ENCODE peak calls at places on chromosomes 13 and 19, in nine cellular contexts. W, A, X, Z, I, H, C, V and Q are unnamed samples.
A peak's percentile ranks its signal among the peaks of the same experiment; 100 is the strongest.

GRCh38 chr19:572891-573825 is 762 bp downstream of the BSG start:
- DNase-seq in W (peak; percentile 59), A (peak; percentile 64), X (no peak), Z (peak; percentile 84), I (peak; percentile 55), H (no peak), C (peak; percentile 57), V (peak; percentile 62), Q (no peak)

GRCh38 chr19:30318936-30319335 is 53.2 kb upstream of the ZNF536 start:
- DNase-seq in W (no peak), A (no peak), X (no peak), Z (no peak), I (no peak), H (no peak), C (peak; percentile 4), V (no peak), Q (no peak)

GRCh38 chr13:47433461-47434005 is 536.7 kb upstream of the HTR2A start:
- DNase-seq in W (no peak), A (no peak), X (no peak), Z (no peak), I (no peak), H (no peak), C (no peak), V (no peak), Q (no peak)

GRCh38 chr13:78341032-78341431 is 262.3 kb downstream of the POU4F1 start:
- DNase-seq in W (no peak), A (no peak), X (no peak), Z (no peak), I (no peak), H (no peak), C (no peak), V (no peak), Q (no peak)

GRCh38 chr13:43364210-43365041 is 341.0 kb downstream of the DNAJC15 start:
- DNase-seq in W (no peak), A (no peak), X (no peak), Z (no peak), I (peak; percentile 93), H (no peak), C (no peak), V (no peak), Q (peak; percentile 82)

GRCh38 chr13:27263438-27263837 is 7.2 kb upstream of the RASL11A start:
- DNase-seq in W (no peak), A (no peak), X (no peak), Z (no peak), I (no peak), H (no peak), C (no peak), V (no peak), Q (no peak)

GRCh38 chr13:102687520-102687919 is 7.3 kb downstream of the METTL21C start:
- DNase-seq in W (no peak), A (no peak), X (no peak), Z (no peak), I (no peak), H (no peak), C (no peak), V (no peak), Q (peak; percentile 64)

GRCh38 chr19:7366701-7367420 is 18.1 kb downstream of the ARHGEF18 start:
- DNase-seq in W (peak; percentile 76), A (no peak), X (peak; percentile 53), Z (no peak), I (peak; percentile 32), H (peak; percentile 62), C (no peak), V (no peak), Q (no peak)

GRCh38 chr19:5545984-5546383 is 21.8 kb downstream of the TINCR start:
- DNase-seq in W (no peak), A (no peak), X (no peak), Z (no peak), I (no peak), H (no peak), C (no peak), V (no peak), Q (no peak)

GRCh38 chr13:80132741-80133601 is 208.0 kb downstream of the SPRY2 start:
- DNase-seq in W (peak; percentile 28), A (peak; percentile 77), X (no peak), Z (peak; percentile 60), I (peak; percentile 84), H (no peak), C (peak; percentile 54), V (peak; percentile 76), Q (no peak)

GRCh38 chr13:98565726-98566577 is 11.0 kb downstream of the STK24 start:
- DNase-seq in W (no peak), A (peak; percentile 77), X (no peak), Z (no peak), I (peak; percentile 80), H (no peak), C (peak; percentile 31), V (no peak), Q (no peak)

GRCh38 chr19:19499272-19499995 is 15.9 kb downstream of the TSSK6 start:
- DNase-seq in W (no peak), A (no peak), X (no peak), Z (no peak), I (no peak), H (no peak), C (no peak), V (no peak), Q (no peak)
- H3K4me3 ChIP-seq in W (no peak overlapping the region), A (no peak overlapping the region), X (no peak overlapping the region), Z (no peak overlapping the region), I (no peak overlapping the region), H (no peak overlapping the region), C (no peak overlapping the region), V (no peak overlapping the region), Q (no peak overlapping the region)

GRCh38 chr19:19461671-19462622 is 53.4 kb downstream of the TSSK6 start:
- DNase-seq in W (peak; percentile 90), A (peak; percentile 72), X (peak; percentile 80), Z (no peak), I (peak; percentile 49), H (no peak), C (peak; percentile 79), V (peak; percentile 58), Q (no peak)

GRCh38 chr19:19459707-19460251 is 54.3 kb downstream of the GATAD2A start:
- DNase-seq in W (no peak), A (peak; percentile 54), X (no peak), Z (no peak), I (peak; percentile 73), H (no peak), C (peak; percentile 41), V (peak; percentile 85), Q (no peak)

GRCh38 chr19:19461306-19461670 is 54.1 kb downstream of the TSSK6 start:
- DNase-seq in W (no peak), A (no peak), X (no peak), Z (no peak), I (no peak), H (no peak), C (no peak), V (no peak), Q (no peak)

GRCh38 chr19:19460258-19460731 is 54.8 kb downstream of the GATAD2A start:
- DNase-seq in W (no peak), A (no peak), X (no peak), Z (no peak), I (no peak), H (no peak), C (no peak), V (no peak), Q (no peak)

GRCh38 chr19:19460761-19461265 is 54.5 kb downstream of the TSSK6 start:
- DNase-seq in W (peak; percentile 76), A (peak; percentile 52), X (no peak), Z (peak; percentile 80), I (peak; percentile 11), H (no peak), C (peak; percentile 40), V (peak; percentile 73), Q (peak; percentile 93)
- TF ChIP-seq POLR2AphosphoS5 in W (no peak), A (no peak), X (no peak), Z (no peak), I (no peak), H (no peak), C (no peak), V (peak; percentile 69), Q (no peak)

DNA sequence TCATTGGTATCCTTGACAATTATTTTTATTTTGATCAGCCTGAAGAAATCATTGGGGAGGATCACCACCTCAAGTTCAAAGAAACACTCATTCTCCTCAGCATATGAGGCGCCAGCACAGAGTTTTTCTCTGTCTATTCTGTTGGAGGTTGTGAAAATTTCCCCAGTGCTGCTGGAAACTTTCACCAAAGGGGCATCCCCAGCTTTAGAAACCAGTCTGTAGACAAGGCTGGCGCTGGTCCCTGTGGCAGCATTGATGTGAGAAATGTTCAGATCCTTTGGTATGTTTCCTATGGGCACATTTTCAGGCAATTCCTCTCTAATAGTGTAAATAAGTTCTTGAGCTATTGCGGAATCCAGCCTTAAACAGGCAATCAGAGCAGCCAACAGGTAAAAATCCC is 2.1 kb downstream of the PCDH9 start:
- DNase-seq in W (no peak), A (no peak), X (no peak), Z (no peak), I (no peak), H (no peak), C (no peak), V (peak; percentile 27), Q (no peak)
- H3K27ac ChIP-seq in W (no peak overlapping the region), A (no peak overlapping the region), X (no peak overlapping the region), Z (no peak overlapping the region), I (no peak overlapping the region), H (no peak overlapping the region), C (no peak overlapping the region), V (no peak overlapping the region), Q (no peak overlapping the region)

GRCh38 chr19:17293605-17294004 is 9.6 kb downstream of the ABHD8 start:
- DNase-seq in W (no peak), A (no peak), X (no peak), Z (no peak), I (no peak), H (no peak), C (no peak), V (no peak), Q (no peak)

GRCh38 chr19:17289489-17289888 is 7.8 kb downstream of the ANKLE1 start:
- DNase-seq in W (peak; percentile 96), A (peak; percentile 71), X (peak; percentile 96), Z (no peak), I (peak; percentile 74), H (peak; percentile 89), C (peak; percentile 76), V (peak; percentile 75), Q (peak; percentile 91)

GRCh38 chr19:17294051-17294891 is 9.0 kb downstream of the ABHD8 start:
- DNase-seq in W (peak; percentile 82), A (peak; percentile 56), X (peak; percentile 88), Z (no peak), I (no peak), H (no peak), C (no peak), V (no peak), Q (peak; percentile 70)

GRCh38 chr19:17296278-17296677 is 6.9 kb downstream of the ABHD8 start:
- DNase-seq in W (no peak), A (no peak), X (no peak), Z (no peak), I (peak; percentile 61), H (no peak), C (no peak), V (no peak), Q (peak; percentile 70)

DNA sequence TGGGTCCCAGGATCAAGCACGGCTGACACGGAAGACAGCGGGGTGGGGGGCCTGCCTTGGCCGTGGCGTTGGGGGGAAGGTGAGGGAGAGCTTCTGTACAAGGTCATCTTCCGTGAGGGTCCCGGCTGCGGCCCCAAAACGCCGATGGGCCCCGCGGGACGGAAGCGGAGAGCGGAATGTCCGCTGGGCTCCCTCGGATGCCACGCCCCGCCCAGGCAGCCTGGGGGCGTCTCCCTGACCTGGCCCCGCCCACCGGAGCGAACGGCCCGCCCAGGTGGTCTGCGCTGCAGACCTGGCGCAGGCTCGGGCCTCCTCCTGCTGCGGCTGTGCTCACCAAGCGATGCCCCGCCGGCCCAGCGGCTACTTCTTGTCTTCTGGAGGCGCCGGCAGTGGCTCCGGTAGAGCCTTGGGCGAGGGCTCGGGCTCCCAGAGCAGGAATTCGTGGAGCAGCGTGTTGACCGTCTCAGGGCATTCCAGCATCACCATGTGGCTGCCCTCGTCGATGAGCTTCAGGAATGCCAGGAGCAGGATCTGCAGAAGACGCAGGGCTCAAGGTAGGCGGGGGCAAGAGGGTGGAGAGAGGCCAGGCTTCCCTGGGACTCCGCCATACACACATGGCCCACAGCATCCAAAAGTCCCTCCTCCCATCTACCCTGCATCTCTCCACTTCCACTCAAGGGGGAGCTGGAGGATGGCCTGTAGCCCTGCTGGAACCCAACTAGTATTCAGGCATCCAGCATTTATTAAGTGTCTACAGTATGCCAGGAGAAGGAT is 10.7 kb downstream of the ABHD8 start:
- DNase-seq in W (peak; percentile 93), A (peak; percentile 85), X (peak; percentile 96), Z (peak; percentile 79), I (peak; percentile 85), H (peak; percentile 86), C (peak; percentile 76), V (peak; percentile 71), Q (peak; percentile 92)
- H3K4me3 ChIP-seq in W (peak overlapping the region; percentile 61), A (peak overlapping the region; percentile 36), X (peak overlapping the region; percentile 62), Z (peak overlapping the region; percentile 59), I (peak overlapping the region; percentile 36), H (peak overlapping the region; percentile 67), C (peak overlapping the region; percentile 54), V (peak overlapping the region; percentile 58), Q (peak overlapping the region; percentile 58)